ENCODE peak calls at places on chromosomes 1 and 21, in six cellular contexts. One of them, this sample, is unnamed.

GRCh38 chr1:218867941-218868656 is 305.6 kb upstream of the LYPLAL1 start:
- DNase-seq in esophagus muscularis mucosa: no peak
- DNase-seq in aorta: no peak
- DNase-seq in IMR-90: no peak
- DNase-seq in psoas muscle: no peak
- DNase-seq in SJSA1: no peak
- DNase-seq in this sample: no peak

GRCh38 chr1:25170439-25170838 is 61.9 kb downstream of the SYF2 start:
- DNase-seq in esophagus muscularis mucosa: peak; percentile 60
- DNase-seq in aorta: no peak
- DNase-seq in IMR-90: no peak
- DNase-seq in psoas muscle: no peak
- DNase-seq in SJSA1: no peak
- DNase-seq in this sample: no peak

GRCh38 chr21:39087976-39088370 is 95.3 kb downstream of the PSMG1 start:
- DNase-seq in esophagus muscularis mucosa: no peak
- DNase-seq in aorta: no peak
- DNase-seq in IMR-90: no peak
- DNase-seq in psoas muscle: no peak
- DNase-seq in SJSA1: no peak
- DNase-seq in this sample: no peak

GRCh38 chr1:185438936-185439335 is 121.9 kb upstream of the IVNS1ABP start:
- DNase-seq in esophagus muscularis mucosa: no peak
- DNase-seq in aorta: no peak
- DNase-seq in IMR-90: no peak
- DNase-seq in psoas muscle: no peak
- DNase-seq in SJSA1: no peak
- DNase-seq in this sample: no peak

GRCh38 chr1:53693361-53693760 is 45.6 kb downstream of the GLIS1 start:
- DNase-seq in esophagus muscularis mucosa: no peak
- DNase-seq in aorta: no peak
- DNase-seq in IMR-90: no peak
- DNase-seq in psoas muscle: no peak
- DNase-seq in SJSA1: no peak
- DNase-seq in this sample: no peak

GRCh38 chr1:168092566-168093355 is 44.0 kb downstream of the GPR161 start:
- DNase-seq in esophagus muscularis mucosa: peak; percentile 66
- DNase-seq in aorta: no peak
- DNase-seq in IMR-90: no peak
- DNase-seq in psoas muscle: no peak
- DNase-seq in SJSA1: no peak
- DNase-seq in this sample: no peak

GRCh38 chr1:216425577-216425976 is 2.3 kb upstream of the USH2A start:
- DNase-seq in esophagus muscularis mucosa: no peak
- DNase-seq in aorta: no peak
- DNase-seq in IMR-90: peak; percentile 2
- DNase-seq in psoas muscle: no peak
- DNase-seq in SJSA1: no peak
- DNase-seq in this sample: no peak

GRCh38 chr1:4786061-4786460 is 131.7 kb downstream of the AJAP1 start:
- DNase-seq in esophagus muscularis mucosa: no peak
- DNase-seq in aorta: no peak
- DNase-seq in IMR-90: no peak
- DNase-seq in psoas muscle: no peak
- DNase-seq in SJSA1: no peak
- DNase-seq in this sample: no peak

GRCh38 chr1:210715072-210715471 is 386.4 kb downstream of the HHAT start:
- DNase-seq in esophagus muscularis mucosa: no peak
- DNase-seq in aorta: no peak
- DNase-seq in IMR-90: no peak
- DNase-seq in psoas muscle: no peak
- DNase-seq in SJSA1: no peak
- DNase-seq in this sample: no peak

GRCh38 chr1:88503656-88504055 is 180.4 kb upstream of the PKN2 start:
- DNase-seq in esophagus muscularis mucosa: no peak
- DNase-seq in aorta: no peak
- DNase-seq in IMR-90: no peak
- DNase-seq in psoas muscle: no peak
- DNase-seq in SJSA1: no peak
- DNase-seq in this sample: no peak

GRCh38 chr1:107897428-107898339 is 67.3 kb downstream of the VAV3 start:
- DNase-seq in esophagus muscularis mucosa: no peak
- DNase-seq in aorta: no peak
- DNase-seq in IMR-90: no peak
- DNase-seq in psoas muscle: no peak
- DNase-seq in SJSA1: no peak
- DNase-seq in this sample: no peak

GRCh38 chr1:109152196-109152595 is 38.3 kb downstream of the ELAPOR1 start:
- DNase-seq in esophagus muscularis mucosa: no peak
- DNase-seq in aorta: no peak
- DNase-seq in IMR-90: no peak
- DNase-seq in psoas muscle: no peak
- DNase-seq in SJSA1: no peak
- DNase-seq in this sample: no peak

GRCh38 chr1:216600730-216601426 is 122.4 kb downstream of the ESRRG start:
- DNase-seq in esophagus muscularis mucosa: peak; percentile 94
- DNase-seq in aorta: peak; percentile 84
- DNase-seq in IMR-90: peak; percentile 78
- DNase-seq in psoas muscle: peak; percentile 77
- DNase-seq in SJSA1: peak; percentile 74
- DNase-seq in this sample: no peak

GRCh38 chr1:53272349-53272748 is 34.0 kb upstream of the MAGOH start:
- DNase-seq in esophagus muscularis mucosa: no peak
- DNase-seq in aorta: no peak
- DNase-seq in IMR-90: no peak
- DNase-seq in psoas muscle: no peak
- DNase-seq in SJSA1: no peak
- DNase-seq in this sample: no peak

GRCh38 chr1:58816747-58817221 is 32.9 kb upstream of the JUN start:
- DNase-seq in esophagus muscularis mucosa: no peak
- DNase-seq in aorta: no peak
- DNase-seq in IMR-90: peak; percentile 8
- DNase-seq in psoas muscle: no peak
- DNase-seq in SJSA1: no peak
- DNase-seq in this sample: no peak

GRCh38 chr1:48038273-48038767 is 41.1 kb upstream of the TRABD2B start:
- DNase-seq in esophagus muscularis mucosa: no peak
- DNase-seq in aorta: no peak
- DNase-seq in IMR-90: no peak
- DNase-seq in psoas muscle: no peak
- DNase-seq in SJSA1: no peak
- DNase-seq in this sample: no peak

GRCh38 chr1:188669715-188670114 is 1807.9 kb downstream of the BRINP3 start:
- DNase-seq in esophagus muscularis mucosa: no peak
- DNase-seq in aorta: no peak
- DNase-seq in IMR-90: peak; percentile 73
- DNase-seq in psoas muscle: no peak
- DNase-seq in SJSA1: no peak
- DNase-seq in this sample: no peak

GRCh38 chr21:25984538-25984937 is 186.0 kb downstream of the APP start:
- DNase-seq in esophagus muscularis mucosa: no peak
- DNase-seq in aorta: no peak
- DNase-seq in IMR-90: no peak
- DNase-seq in psoas muscle: no peak
- DNase-seq in SJSA1: no peak
- DNase-seq in this sample: no peak

GRCh38 chr1:90175490-90176157 is 180.7 kb downstream of the ZNF326 start:
- DNase-seq in esophagus muscularis mucosa: no peak
- DNase-seq in aorta: no peak
- DNase-seq in IMR-90: no peak
- DNase-seq in psoas muscle: no peak
- DNase-seq in SJSA1: no peak
- DNase-seq in this sample: no peak

GRCh38 chr1:47951026-47951425 is 46.2 kb downstream of the TRABD2B start:
- DNase-seq in esophagus muscularis mucosa: no peak
- DNase-seq in aorta: no peak
- DNase-seq in IMR-90: no peak
- DNase-seq in psoas muscle: no peak
- DNase-seq in SJSA1: peak; percentile 41
- DNase-seq in this sample: no peak

GRCh38 chr1:204643503-204643902 is 42.0 kb downstream of the LRRN2 start:
- DNase-seq in esophagus muscularis mucosa: no peak
- DNase-seq in aorta: no peak
- DNase-seq in IMR-90: no peak
- DNase-seq in psoas muscle: no peak
- DNase-seq in SJSA1: no peak
- DNase-seq in this sample: no peak

GRCh38 chr21:45996311-45997204 is 15.0 kb downstream of the COL6A1 start:
- DNase-seq in esophagus muscularis mucosa: no peak
- DNase-seq in aorta: peak; percentile 75
- DNase-seq in IMR-90: no peak
- DNase-seq in psoas muscle: no peak
- DNase-seq in SJSA1: no peak
- DNase-seq in this sample: no peak

GRCh38 chr1:168320149-168320548 is 39.5 kb downstream of the TBX19 start:
- DNase-seq in esophagus muscularis mucosa: no peak
- DNase-seq in aorta: no peak
- DNase-seq in IMR-90: no peak
- DNase-seq in psoas muscle: no peak
- DNase-seq in SJSA1: no peak
- DNase-seq in this sample: no peak

DNA sequence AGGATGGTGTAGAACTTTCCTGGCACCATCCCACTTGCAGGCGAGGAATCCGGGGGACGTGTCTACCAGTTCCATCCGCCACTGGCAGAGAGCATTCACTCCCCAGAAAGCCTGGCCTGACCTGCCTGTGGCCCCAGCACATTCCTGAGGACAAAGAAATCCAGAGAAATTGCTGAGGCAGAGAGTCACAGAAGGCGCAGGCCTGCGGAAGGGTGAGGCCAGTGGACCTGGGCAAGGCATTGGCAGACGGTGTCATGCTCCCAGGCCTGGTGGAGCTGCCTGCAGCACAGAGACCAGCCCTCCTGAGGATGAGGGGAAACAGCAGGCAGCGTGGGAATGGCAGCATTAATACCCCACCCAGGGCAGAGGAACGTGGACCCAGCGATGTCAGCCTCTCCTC is 81.2 kb upstream of the F3 start:
- DNase-seq in esophagus muscularis mucosa: no peak
- DNase-seq in aorta: no peak
- DNase-seq in IMR-90: peak; percentile 61
- DNase-seq in psoas muscle: no peak
- DNase-seq in SJSA1: peak; percentile 95
- DNase-seq in this sample: no peak
- H3K27ac ChIP-seq in esophagus muscularis mucosa: no peak overlapping the region
- H3K27ac ChIP-seq in aorta: no peak overlapping the region
- H3K27ac ChIP-seq in IMR-90: peak overlapping the region; percentile 38
- H3K27ac ChIP-seq in psoas muscle: no peak overlapping the region
- H3K27ac ChIP-seq in SJSA1: peak overlapping the region; percentile 92
- H3K27ac ChIP-seq in this sample: no peak overlapping the region

GRCh38 chr1:245895455-245895959 is 611.6 kb downstream of the SMYD3 start:
- DNase-seq in esophagus muscularis mucosa: no peak
- DNase-seq in aorta: no peak
- DNase-seq in IMR-90: no peak
- DNase-seq in psoas muscle: no peak
- DNase-seq in SJSA1: no peak
- DNase-seq in this sample: no peak

GRCh38 chr1:245893025-245893424 is 614.1 kb downstream of the SMYD3 start:
- DNase-seq in esophagus muscularis mucosa: no peak
- DNase-seq in aorta: no peak
- DNase-seq in IMR-90: no peak
- DNase-seq in psoas muscle: no peak
- DNase-seq in SJSA1: no peak
- DNase-seq in this sample: no peak

GRCh38 chr1:245894843-245895242 is 612.2 kb downstream of the SMYD3 start:
- DNase-seq in esophagus muscularis mucosa: no peak
- DNase-seq in aorta: no peak
- DNase-seq in IMR-90: no peak
- DNase-seq in psoas muscle: no peak
- DNase-seq in SJSA1: no peak
- DNase-seq in this sample: no peak

GRCh38 chr1:245898581-245898980 is 608.5 kb downstream of the SMYD3 start:
- DNase-seq in esophagus muscularis mucosa: no peak
- DNase-seq in aorta: no peak
- DNase-seq in IMR-90: no peak
- DNase-seq in psoas muscle: no peak
- DNase-seq in SJSA1: no peak
- DNase-seq in this sample: no peak

DNA sequence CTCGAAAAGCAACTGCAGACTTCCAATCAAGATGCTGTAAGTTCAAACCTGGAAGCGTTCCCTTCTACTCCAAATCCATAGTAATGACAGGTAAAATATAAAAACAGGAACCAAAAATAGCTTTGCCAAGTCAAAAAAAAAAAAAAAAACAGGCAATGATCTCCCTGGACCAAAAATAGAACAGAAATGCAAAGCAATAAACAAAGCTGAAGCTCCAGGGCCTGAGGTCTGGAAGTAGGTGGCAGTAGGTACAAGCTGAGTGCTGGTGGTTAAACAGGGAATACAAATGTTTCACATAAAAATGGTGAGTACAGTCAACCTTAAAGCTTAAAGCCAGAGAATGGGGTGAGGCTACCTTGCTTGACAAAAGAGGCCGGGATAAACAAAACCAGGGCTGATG is 610.8 kb downstream of the SMYD3 start:
- DNase-seq in esophagus muscularis mucosa: no peak
- DNase-seq in aorta: no peak
- DNase-seq in IMR-90: no peak
- DNase-seq in psoas muscle: no peak
- DNase-seq in SJSA1: no peak
- DNase-seq in this sample: no peak
- H3K27ac ChIP-seq in esophagus muscularis mucosa: no peak overlapping the region
- H3K27ac ChIP-seq in aorta: no peak overlapping the region
- H3K27ac ChIP-seq in IMR-90: no peak overlapping the region
- H3K27ac ChIP-seq in psoas muscle: no peak overlapping the region
- H3K27ac ChIP-seq in SJSA1: no peak overlapping the region
- H3K27ac ChIP-seq in this sample: no peak overlapping the region

GRCh38 chr1:12179111-12179519 is 12.3 kb downstream of the TNFRSF1B start:
- DNase-seq in esophagus muscularis mucosa: no peak
- DNase-seq in aorta: no peak
- DNase-seq in IMR-90: peak; percentile 88
- DNase-seq in psoas muscle: no peak
- DNase-seq in SJSA1: peak; percentile 87
- DNase-seq in this sample: peak; percentile 66
- H3K27ac ChIP-seq in esophagus muscularis mucosa: peak overlapping the region; percentile 62
- H3K27ac ChIP-seq in aorta: no peak overlapping the region
- H3K27ac ChIP-seq in IMR-90: peak overlapping the region; percentile 34
- H3K27ac ChIP-seq in psoas muscle: peak overlapping the region; percentile 58
- H3K27ac ChIP-seq in SJSA1: peak overlapping the region; percentile 23
- H3K27ac ChIP-seq in this sample: peak overlapping the region; percentile 85

DNA sequence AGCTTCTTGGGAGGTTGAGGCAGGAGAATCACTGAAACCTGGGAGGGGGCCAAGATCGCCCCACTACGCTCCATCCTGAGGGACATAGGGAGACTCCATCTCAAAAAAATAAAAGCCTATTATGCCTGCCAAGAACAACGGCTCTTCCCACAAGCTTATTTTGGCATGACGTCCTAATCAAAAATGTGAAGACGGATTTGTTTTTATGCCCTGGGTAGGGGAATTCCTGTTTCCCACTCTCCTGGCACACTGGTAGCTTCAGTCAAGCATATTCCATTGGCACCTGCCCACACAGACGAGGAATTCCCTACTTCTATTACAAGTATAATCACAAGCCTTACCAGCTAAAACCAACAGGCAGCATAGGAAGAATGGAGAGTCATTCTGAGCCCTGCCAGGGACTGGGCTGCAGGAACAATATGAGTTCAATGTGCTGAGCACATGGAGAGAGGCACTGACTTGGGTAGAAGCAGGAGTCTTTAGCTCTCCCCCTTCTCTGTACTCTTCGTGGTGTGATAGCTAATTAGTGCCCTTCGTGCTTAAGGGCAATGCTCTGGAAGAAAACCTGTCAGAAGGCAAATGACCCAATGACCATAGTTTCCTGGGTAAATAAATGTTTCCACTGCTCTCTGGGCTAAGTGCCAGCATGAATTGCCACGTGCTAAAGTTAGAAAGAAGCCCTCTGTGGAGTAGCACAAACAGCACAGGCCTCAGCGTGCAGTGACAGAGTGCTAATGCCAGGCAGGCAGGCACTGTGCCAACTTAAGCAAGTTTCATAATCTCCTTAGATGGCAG is 16.8 kb downstream of the TNFSF4 start:
- DNase-seq in esophagus muscularis mucosa: no peak
- DNase-seq in aorta: peak; percentile 87
- DNase-seq in IMR-90: peak; percentile 62
- DNase-seq in psoas muscle: peak; percentile 44
- DNase-seq in SJSA1: peak; percentile 52
- DNase-seq in this sample: no peak
- H3K27ac ChIP-seq in esophagus muscularis mucosa: peak overlapping the region; percentile 77
- H3K27ac ChIP-seq in aorta: peak overlapping the region; percentile 96
- H3K27ac ChIP-seq in IMR-90: no peak overlapping the region
- H3K27ac ChIP-seq in psoas muscle: peak overlapping the region; percentile 56
- H3K27ac ChIP-seq in SJSA1: no peak overlapping the region
- H3K27ac ChIP-seq in this sample: no peak overlapping the region

This sample was measured in CD4-positive, alpha-beta T cell.